ENCODE peak calls at places on chromosomes 4 and X, in six cellular contexts. Q is ELR, D is nephron progenitor cell, F is NCI-H1436, E is myocyte, P is hippocampal formation. X is an unnamed sample.

GRCh38 chr4:113998026-113998425 is 18.6 kb upstream of the ARSJ start:
- DNase-seq in Q (no peak), D (no peak), F (no peak), E (no peak), P (no peak), X (no peak)

GRCh38 chrX:117987376-117987775 is 129.2 kb downstream of the KLHL13 start:
- DNase-seq in Q (no peak), D (no peak), F (no peak), E (no peak), P (no peak), X (no peak)

GRCh38 chrX:56800801-56801200 is 71.8 kb downstream of the NBDY start:
- DNase-seq in Q (no peak), D (no peak), F (no peak), E (no peak), P (no peak), X (no peak)

GRCh38 chr4:6332042-6332668 is 62.5 kb downstream of the WFS1 start:
- DNase-seq in Q (peak), D (peak), F (no peak), E (peak), P (no peak), X (no peak)

GRCh38 chrX:2498781-2499302 is 1.9 kb downstream of the DHRSX start:
- DNase-seq in Q (no peak), D (peak), F (no peak), E (no peak), P (no peak), X (no peak)

GRCh38 chr4:115844180-115844579 is 730.8 kb upstream of the NDST4 start:
- DNase-seq in Q (no peak), D (no peak), F (no peak), E (no peak), P (no peak), X (no peak)

GRCh38 chr4:159944477-159944876 is 841.6 kb downstream of the RAPGEF2 start:
- DNase-seq in Q (no peak), D (no peak), F (no peak), E (no peak), P (no peak), X (no peak)

GRCh38 chr4:149135062-149135461 is 680.6 kb downstream of the IQCM start:
- DNase-seq in Q (no peak), D (no peak), F (no peak), E (no peak), P (no peak), X (no peak)

GRCh38 chr4:8791609-8792008 is 80.0 kb downstream of the HMX1 start:
- DNase-seq in Q (no peak), D (no peak), F (no peak), E (no peak), P (no peak), X (no peak)

GRCh38 chr4:76943129-76943620 is 6.4 kb upstream of the SEPTIN11 start:
- DNase-seq in Q (peak), D (no peak), F (no peak), E (no peak), P (no peak), X (no peak)

GRCh38 chrX:36867143-36867542 is 141.0 kb upstream of the FAM47C start:
- DNase-seq in Q (peak), D (no peak), F (peak), E (peak), P (no peak), X (no peak)